ENCODE peak calls at places on chromosomes 7 and 10, in five cellular contexts. G, V, Q, T and Y are unnamed samples.

GRCh38 chr7:40948239-40948638 is 754.7 kb downstream of the INHBA start:
- DNase-seq in Q (no peak), G (no peak), T (no peak), V (peak; percentile 25), Y (no peak)

GRCh38 chr10:103693070-103693811 is 162.1 kb downstream of the SH3PXD2A start:
- DNase-seq in V (no peak), Q (peak; percentile 57), G (peak; percentile 55), T (no peak), Y (no peak)

GRCh38 chr7:3063016-3063753 is 19.5 kb upstream of the CARD11 start:
- DNase-seq in Q (no peak), V (no peak), G (peak; percentile 36), T (no peak), Y (no peak)

GRCh38 chr7:96995406-96996110 is 9.8 kb upstream of the DLX6 start:
- DNase-seq in Q (no peak), G (no peak), V (no peak), T (no peak), Y (no peak)

GRCh38 chr7:16136896-16137295 is 284.4 kb downstream of the CRPPA start:
- DNase-seq in V (no peak), Q (no peak), T (no peak), G (peak; percentile 10), Y (no peak)

GRCh38 chr10:48455055-48455391 is 148.5 kb downstream of the MAPK8 start:
- DNase-seq in Q (no peak), V (no peak), T (no peak), G (no peak), Y (no peak)

GRCh38 chr7:104791065-104791464 is 222.9 kb upstream of the KMT2E start:
- DNase-seq in G (no peak), V (no peak), T (no peak), Q (no peak), Y (no peak)

GRCh38 chr10:128337860-128338378 is 211.7 kb upstream of the MKI67 start:
- DNase-seq in Q (no peak), T (peak; percentile 71), V (no peak), G (no peak), Y (no peak)

GRCh38 chr10:98074315-98074911 is 44.0 kb upstream of the CRTAC1 start:
- DNase-seq in T (no peak), G (peak; percentile 38), Q (no peak), V (peak; percentile 21), Y (peak; percentile 12)

GRCh38 chr7:121504478-121504877 is 108.4 kb upstream of the FAM3C start:
- DNase-seq in Q (no peak), G (no peak), T (no peak), V (peak; percentile 76), Y (peak; percentile 55)

GRCh38 chr7:88200793-88201192 is 19.0 kb downstream of the SRI start:
- DNase-seq in T (no peak), G (no peak), V (no peak), Q (no peak), Y (no peak)

GRCh38 chr7:3721422-3721821 is 420.4 kb downstream of the SDK1 start:
- DNase-seq in G (no peak), T (no peak), Q (no peak), V (no peak), Y (no peak)

GRCh38 chr10:114028425-114028824 is 15.2 kb upstream of the ADRB1 start:
- DNase-seq in G (no peak), Q (no peak), V (no peak), T (no peak), Y (no peak)

GRCh38 chr10:97024181-97025073 is 161.3 kb downstream of the SLIT1 start:
- DNase-seq in V (peak; percentile 93), G (peak; percentile 70), Q (no peak), T (peak; percentile 51), Y (peak; percentile 83)

GRCh38 chr10:30103595-30104310 is 44.4 kb upstream of the JCAD start:
- DNase-seq in G (no peak), V (no peak), Q (no peak), T (no peak), Y (no peak)

GRCh38 chr10:126137557-126138221 is 241.3 kb downstream of the FANK1 start:
- DNase-seq in G (no peak), Q (no peak), V (peak; percentile 89), T (no peak), Y (no peak)

GRCh38 chr10:32957341-32958084 is 517 bp downstream of the ITGB1 start:
- DNase-seq in V (no peak), T (peak; percentile 68), Q (peak; percentile 54), G (peak; percentile 44), Y (peak; percentile 67)
- H3K4me1 ChIP-seq in V (peaks cover 15% of the 10 kb centered on the region), T (peaks cover 69% of the 10 kb centered on the region), Q (peaks cover 7% of the 10 kb centered on the region), G (peaks cover 6% of the 10 kb centered on the region), Y (peaks cover 57% of the 10 kb centered on the region)

GRCh38 chr7:44081266-44081748 is 1.0 kb downstream of the POLM start:
- DNase-seq in Q (no peak), T (peak; percentile 2), V (no peak), G (peak; percentile 25), Y (no peak)

GRCh38 chr7:44083796-44084195 is 1.5 kb upstream of the POLM start:
- DNase-seq in G (no peak), T (peak; percentile 5), V (no peak), Q (no peak), Y (no peak)

GRCh38 chr7:44084695-44085094 is 2.4 kb upstream of the POLM start:
- DNase-seq in G (no peak), V (peak; percentile 39), Q (no peak), T (no peak), Y (no peak)

GRCh38 chr7:44080686-44081265 is 1.6 kb downstream of the POLM start:
- DNase-seq in T (peak; percentile 20), Q (no peak), G (no peak), V (no peak), Y (no peak)

DNA sequence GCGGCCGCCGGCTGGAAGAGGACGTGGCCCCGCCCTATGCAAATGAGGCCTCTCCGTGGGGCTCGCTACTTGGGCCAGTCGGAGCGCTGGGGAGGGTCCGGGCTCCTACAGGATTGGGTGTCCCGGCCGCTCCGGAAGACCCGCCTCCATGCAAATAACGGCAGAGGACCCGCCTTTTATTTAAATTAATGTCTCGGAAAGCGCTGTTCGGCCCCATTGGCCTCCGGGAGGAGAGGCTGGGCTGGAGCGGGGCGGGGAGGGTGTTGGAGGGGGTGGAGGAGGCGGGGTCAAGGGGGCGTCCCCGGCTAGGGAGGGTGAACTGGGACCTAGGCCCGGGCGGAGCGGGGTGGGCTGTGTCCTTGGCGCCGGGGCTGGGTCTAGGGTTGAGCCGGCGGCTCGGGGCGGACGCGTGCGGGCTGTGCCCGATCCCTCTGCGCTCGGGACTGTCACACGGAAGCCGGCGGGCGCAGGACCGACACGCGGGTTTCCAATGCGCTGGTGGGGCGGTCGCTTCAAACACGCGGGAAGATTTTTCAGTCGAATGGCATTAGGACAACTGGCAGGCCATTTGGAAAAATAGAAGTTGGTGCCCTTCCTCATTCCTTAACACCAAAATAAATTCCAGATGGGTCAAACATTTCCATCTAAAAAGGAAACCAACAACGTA is 344 bp upstream of the POLM start:
- DNase-seq in G (peak; percentile 99), T (peak; percentile 99), V (peak; percentile 98), Q (peak; percentile 98), Y (peak; percentile 99)
- H3K27ac ChIP-seq in G (peak overlapping the region; percentile 36), T (peak overlapping the region; percentile 83), V (peak overlapping the region; percentile 72), Q (peak overlapping the region; percentile 99), Y (no peak overlapping the region)

GRCh38 chr7:7695418-7695817 is 23.0 kb downstream of the RPA3 start:
- DNase-seq in G (no peak), T (no peak), V (no peak), Q (no peak), Y (no peak)

GRCh38 chr7:7696458-7697119 is 21.8 kb downstream of the RPA3 start:
- DNase-seq in T (no peak), V (peak; percentile 51), G (no peak), Q (no peak), Y (peak; percentile 30)

GRCh38 chr7:7694542-7694941 is 23.9 kb downstream of the RPA3 start:
- DNase-seq in G (no peak), V (no peak), Q (no peak), T (no peak), Y (no peak)

GRCh38 chr7:7688956-7689355 is 29.5 kb downstream of the RPA3 start:
- DNase-seq in T (no peak), Q (no peak), G (no peak), V (no peak), Y (no peak)

DNA sequence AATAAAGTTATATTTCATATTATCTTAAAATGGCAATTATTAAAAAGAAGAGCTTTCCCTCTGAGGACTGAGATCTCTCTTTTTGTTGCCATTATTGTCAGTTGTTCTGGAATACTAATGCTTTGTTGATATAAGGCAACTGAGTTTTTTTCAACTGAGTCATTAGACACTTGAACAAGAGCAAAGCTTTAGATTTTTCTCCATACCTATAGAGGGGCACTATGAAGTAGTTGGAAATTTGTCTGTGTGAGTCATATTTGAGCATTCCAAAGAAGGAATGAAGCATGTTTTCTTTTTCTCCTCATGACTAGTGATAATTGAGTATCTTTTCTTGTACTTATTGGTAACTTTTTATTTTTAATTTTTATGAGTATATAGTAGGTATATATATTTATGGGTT is 24.5 kb downstream of the RPA3 start:
- DNase-seq in G (no peak), V (peak; percentile 92), Q (no peak), T (no peak), Y (no peak)
- H3K4me3 ChIP-seq in G (no peak overlapping the region), V (no peak overlapping the region), Q (no peak overlapping the region), T (no peak overlapping the region), Y (no peak overlapping the region)

GRCh38 chr7:29609162-29610030 is 45.8 kb downstream of the PRR15 start:
- DNase-seq in Q (peak; percentile 79), V (no peak), T (no peak), G (peak; percentile 24), Y (no peak)

GRCh38 chr7:29606287-29606721 is 42.7 kb downstream of the PRR15 start:
- DNase-seq in T (no peak), G (no peak), V (no peak), Q (peak; percentile 78), Y (peak; percentile 38)

GRCh38 chr7:29607889-29608288 is 44.3 kb downstream of the PRR15 start:
- DNase-seq in V (no peak), Q (no peak), T (no peak), G (no peak), Y (no peak)

GRCh38 chr7:29606830-29607229 is 43.2 kb downstream of the PRR15 start:
- DNase-seq in Q (peak; percentile 61), V (no peak), T (no peak), G (no peak), Y (no peak)

GRCh38 chr7:29607259-29607658 is 43.6 kb downstream of the PRR15 start:
- DNase-seq in Q (no peak), V (no peak), T (no peak), G (no peak), Y (no peak)
- H3K4me1 ChIP-seq in Q (no peaks in the 10 kb centered on the region), V (no peaks in the 10 kb centered on the region), T (no peaks in the 10 kb centered on the region), G (no peaks in the 10 kb centered on the region), Y (no peaks in the 10 kb centered on the region)

DNA sequence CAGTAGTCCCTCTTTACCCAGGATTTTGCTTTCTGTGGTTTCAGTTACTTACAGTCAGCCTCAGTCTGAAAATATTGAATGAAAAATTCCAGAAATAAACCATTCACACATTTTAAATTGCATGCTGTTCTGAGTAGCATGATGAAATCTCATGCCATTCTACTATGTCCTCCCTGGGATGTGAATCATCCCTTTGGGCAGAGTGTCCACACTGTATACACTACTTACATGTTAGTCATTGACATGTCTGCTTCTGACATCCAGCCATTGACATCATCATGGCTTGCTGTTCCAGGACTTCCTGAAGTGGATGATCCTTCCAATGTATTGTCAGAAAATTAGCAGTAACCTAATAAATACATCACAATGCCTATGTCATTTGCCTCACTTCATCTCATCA is 34.6 kb upstream of the MALRD1 start:
- DNase-seq in Q (no peak), T (no peak), V (peak; percentile 97), G (no peak), Y (no peak)
- H3K27ac ChIP-seq in Q (no peak overlapping the region), T (no peak overlapping the region), V (no peak overlapping the region), G (no peak overlapping the region), Y (no peak overlapping the region)